ENCODE peak calls at places on chromosomes 2 and 18, in four cellular contexts. C is NCI-H510A, A is cardiac fibroblast, F is amniotic stem cell. E is an unnamed sample.
A peak's percentile ranks its signal among the peaks of the same experiment; 100 is the strongest.

GRCh38 chr2:179817181-179817841 is 44.1 kb downstream of the ZNF385B start:
- DNase-seq in F (no peak), C (no peak), A (no peak), E (peak; percentile 7)

GRCh38 chr2:75466708-75467311 is 93.9 kb downstream of the EVA1A start:
- DNase-seq in A (peak; percentile 59), F (no peak), C (no peak), E (peak; percentile 43)

GRCh38 chr18:644395-645004 is 13.0 kb upstream of the TYMS start:
- DNase-seq in C (no peak), A (no peak), F (no peak), E (no peak)

GRCh38 chr2:40851661-40852060 is 399.8 kb upstream of the SLC8A1 start:
- DNase-seq in F (no peak), C (no peak), A (no peak), E (no peak)

GRCh38 chr2:191479680-191480023 is 198.3 kb upstream of the NABP1 start:
- DNase-seq in F (no peak), C (no peak), A (no peak), E (no peak)

GRCh38 chr2:3223080-3223923 is 154.3 kb downstream of the EIPR1 start:
- DNase-seq in A (peak; percentile 79), F (no peak), C (no peak), E (no peak)

GRCh38 chr2:152189622-152190495 is 14.3 kb upstream of the STAM2 start:
- DNase-seq in A (peak; percentile 87), C (no peak), F (peak; percentile 18), E (peak; percentile 73)

GRCh38 chr2:207975910-207976309 is 49.4 kb downstream of the PLEKHM3 start:
- DNase-seq in F (no peak), C (no peak), A (peak; percentile 14), E (no peak)

GRCh38 chr2:127455566-127456493 is 37.6 kb downstream of the PROC start:
- DNase-seq in F (no peak), C (no peak), A (no peak), E (no peak)

GRCh38 chr2:109238580-109238979 is 109.6 kb downstream of the SH3RF3 start:
- DNase-seq in C (no peak), F (no peak), A (peak; percentile 96), E (peak; percentile 82)

GRCh38 chr2:118584380-118584779 is 263.1 kb downstream of the EN1 start:
- DNase-seq in A (no peak), F (no peak), C (no peak), E (no peak)

GRCh38 chr18:45107425-45107824 is 426.7 kb downstream of the SETBP1 start:
- DNase-seq in F (no peak), C (no peak), A (peak; percentile 81), E (no peak)

GRCh38 chr18:54187372-54187771 is 37.1 kb downstream of the MBD2 start:
- DNase-seq in F (no peak), C (no peak), A (no peak), E (no peak)

GRCh38 chr2:55141572-55142413 is 90.3 kb downstream of the CLHC1 start:
- DNase-seq in C (no peak), A (no peak), F (no peak), E (peak; percentile 57)

GRCh38 chr2:72133721-72134407 is 13.8 kb downstream of the CYP26B1 start:
- DNase-seq in F (no peak), A (no peak), C (no peak), E (no peak)

GRCh38 chr2:233450854-233451575 is 96.7 kb downstream of the DGKD start:
- DNase-seq in C (no peak), F (no peak), A (no peak), E (no peak)

GRCh38 chr2:234075521-234075915 is 25.0 kb downstream of the SPP2 start:
- DNase-seq in C (no peak), A (no peak), F (no peak), E (no peak)

E was measured in H4.